ENCODE peak calls at places on chromosome 11, in nine cellular contexts. One of them, this sample, is unnamed.

GRCh38 chr11:108432783-108433182 is 34.5 kb downstream of the C11orf65 start:
- DNase-seq in cardiac muscle cell: peak
- DNase-seq in A549: no peak
- DNase-seq in testis: no peak
- DNase-seq in CD8-positive, alpha-beta T cell: no peak
- DNase-seq in keratinocyte: no peak
- DNase-seq in astrocyte of the cerebellum: peak
- DNase-seq in GM20000: no peak
- DNase-seq in breast epithelium: no peak
- DNase-seq in this sample: no peak

GRCh38 chr11:30710216-30710615 is 124.1 kb upstream of the MPPED2 start:
- DNase-seq in GM20000: no peak
- DNase-seq in keratinocyte: no peak
- DNase-seq in testis: no peak
- DNase-seq in cardiac muscle cell: peak
- DNase-seq in A549: no peak
- DNase-seq in astrocyte of the cerebellum: peak
- DNase-seq in CD8-positive, alpha-beta T cell: no peak
- DNase-seq in breast epithelium: no peak
- DNase-seq in this sample: no peak

GRCh38 chr11:116465056-116465455 is 307.7 kb downstream of the BUD13 start:
- DNase-seq in astrocyte of the cerebellum: no peak
- DNase-seq in CD8-positive, alpha-beta T cell: no peak
- DNase-seq in breast epithelium: peak
- DNase-seq in keratinocyte: no peak
- DNase-seq in A549: no peak
- DNase-seq in GM20000: no peak
- DNase-seq in testis: no peak
- DNase-seq in cardiac muscle cell: no peak
- DNase-seq in this sample: no peak

GRCh38 chr11:65793144-65793581 is 6.3 kb downstream of the OVOL1 start:
- DNase-seq in breast epithelium: peak
- DNase-seq in cardiac muscle cell: no peak
- DNase-seq in A549: no peak
- DNase-seq in testis: no peak
- DNase-seq in astrocyte of the cerebellum: no peak
- DNase-seq in CD8-positive, alpha-beta T cell: no peak
- DNase-seq in GM20000: no peak
- DNase-seq in keratinocyte: peak
- DNase-seq in this sample: peak

GRCh38 chr11:26712497-26712896 is 9.4 kb downstream of the SLC5A12 start:
- DNase-seq in keratinocyte: no peak
- DNase-seq in CD8-positive, alpha-beta T cell: no peak
- DNase-seq in GM20000: no peak
- DNase-seq in cardiac muscle cell: no peak
- DNase-seq in A549: no peak
- DNase-seq in astrocyte of the cerebellum: no peak
- DNase-seq in testis: no peak
- DNase-seq in breast epithelium: no peak
- DNase-seq in this sample: no peak

GRCh38 chr11:1233351-1234053 is 10.6 kb downstream of the MUC5B start:
- DNase-seq in CD8-positive, alpha-beta T cell: no peak
- DNase-seq in GM20000: peak
- DNase-seq in testis: no peak
- DNase-seq in A549: no peak
- DNase-seq in keratinocyte: no peak
- DNase-seq in cardiac muscle cell: no peak
- DNase-seq in astrocyte of the cerebellum: no peak
- DNase-seq in breast epithelium: no peak
- DNase-seq in this sample: no peak

GRCh38 chr11:73975479-73975757 is 7.2 kb downstream of the UCP2 start:
- DNase-seq in cardiac muscle cell: no peak
- DNase-seq in keratinocyte: no peak
- DNase-seq in GM20000: no peak
- DNase-seq in astrocyte of the cerebellum: no peak
- DNase-seq in CD8-positive, alpha-beta T cell: no peak
- DNase-seq in breast epithelium: no peak
- DNase-seq in testis: no peak
- DNase-seq in A549: no peak
- DNase-seq in this sample: no peak

GRCh38 chr11:11395126-11395525 is 42.1 kb upstream of the CSNK2A3 start:
- DNase-seq in cardiac muscle cell: no peak
- DNase-seq in breast epithelium: no peak
- DNase-seq in CD8-positive, alpha-beta T cell: no peak
- DNase-seq in testis: no peak
- DNase-seq in GM20000: no peak
- DNase-seq in keratinocyte: no peak
- DNase-seq in astrocyte of the cerebellum: no peak
- DNase-seq in A549: no peak
- DNase-seq in this sample: no peak

GRCh38 chr11:64564947-64565889 is 25.8 kb upstream of the SLC22A12 start:
- DNase-seq in A549: peak
- DNase-seq in GM20000: no peak
- DNase-seq in CD8-positive, alpha-beta T cell: no peak
- DNase-seq in cardiac muscle cell: no peak
- DNase-seq in breast epithelium: no peak
- DNase-seq in keratinocyte: no peak
- DNase-seq in astrocyte of the cerebellum: no peak
- DNase-seq in testis: no peak
- DNase-seq in this sample: no peak

GRCh38 chr11:126886085-126886484 is 114.5 kb downstream of the KIRREL3 start:
- DNase-seq in keratinocyte: no peak
- DNase-seq in cardiac muscle cell: no peak
- DNase-seq in GM20000: no peak
- DNase-seq in A549: no peak
- DNase-seq in testis: no peak
- DNase-seq in astrocyte of the cerebellum: no peak
- DNase-seq in CD8-positive, alpha-beta T cell: no peak
- DNase-seq in breast epithelium: no peak
- DNase-seq in this sample: no peak

GRCh38 chr11:126891556-126892217 is 108.9 kb downstream of the KIRREL3 start:
- DNase-seq in astrocyte of the cerebellum: no peak
- DNase-seq in CD8-positive, alpha-beta T cell: no peak
- DNase-seq in testis: no peak
- DNase-seq in GM20000: no peak
- DNase-seq in keratinocyte: no peak
- DNase-seq in breast epithelium: no peak
- DNase-seq in cardiac muscle cell: peak
- DNase-seq in A549: no peak
- DNase-seq in this sample: no peak

GRCh38 chr11:126890561-126890960 is 110.0 kb downstream of the KIRREL3 start:
- DNase-seq in keratinocyte: no peak
- DNase-seq in breast epithelium: no peak
- DNase-seq in testis: no peak
- DNase-seq in GM20000: no peak
- DNase-seq in cardiac muscle cell: no peak
- DNase-seq in CD8-positive, alpha-beta T cell: no peak
- DNase-seq in astrocyte of the cerebellum: no peak
- DNase-seq in A549: no peak
- DNase-seq in this sample: no peak

GRCh38 chr11:126886636-126887035 is 113.9 kb downstream of the KIRREL3 start:
- DNase-seq in CD8-positive, alpha-beta T cell: no peak
- DNase-seq in GM20000: no peak
- DNase-seq in testis: no peak
- DNase-seq in keratinocyte: no peak
- DNase-seq in cardiac muscle cell: no peak
- DNase-seq in breast epithelium: no peak
- DNase-seq in astrocyte of the cerebellum: no peak
- DNase-seq in A549: no peak
- DNase-seq in this sample: no peak

DNA sequence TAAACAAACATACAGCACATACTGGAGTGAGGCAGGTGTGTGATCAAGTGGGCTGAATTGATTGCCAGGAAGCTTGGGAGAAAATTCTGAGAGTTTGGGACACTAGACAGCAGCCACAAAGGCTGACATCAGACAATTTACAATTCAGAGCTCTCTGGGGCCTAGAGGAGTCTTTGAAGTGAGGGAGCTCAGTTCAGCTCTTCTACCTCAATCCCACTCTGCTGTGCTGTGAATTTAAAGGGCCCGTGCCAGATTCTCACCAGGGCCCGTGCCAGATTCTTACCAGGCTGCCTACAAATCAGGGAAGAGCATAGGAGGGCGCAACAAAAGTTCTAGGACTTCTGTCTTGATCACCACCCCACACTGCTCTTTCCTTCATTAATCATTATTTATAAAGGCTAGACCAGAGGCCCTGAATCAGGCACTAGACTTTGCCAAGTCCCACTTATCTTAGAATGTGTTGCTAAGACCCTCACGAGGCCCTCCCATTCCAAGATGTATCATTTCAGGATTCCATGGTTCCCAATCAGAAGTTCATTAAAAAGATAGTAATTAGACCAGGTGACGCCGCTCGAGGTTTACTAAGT is 112.4 kb downstream of the KIRREL3 start:
- DNase-seq in testis: no peak
- DNase-seq in cardiac muscle cell: no peak
- DNase-seq in breast epithelium: no peak
- DNase-seq in A549: no peak
- DNase-seq in astrocyte of the cerebellum: no peak
- DNase-seq in keratinocyte: no peak
- DNase-seq in CD8-positive, alpha-beta T cell: no peak
- DNase-seq in GM20000: no peak
- DNase-seq in this sample: no peak
- TF ChIP-seq CTCF in testis: no peak
- TF ChIP-seq CTCF in cardiac muscle cell: no peak
- TF ChIP-seq CTCF in breast epithelium: no peak
- TF ChIP-seq CTCF in A549: no peak
- TF ChIP-seq CTCF in astrocyte of the cerebellum: no peak
- TF ChIP-seq CTCF in keratinocyte: no peak
- TF ChIP-seq CTCF in CD8-positive, alpha-beta T cell: no peak
- TF ChIP-seq CTCF in GM20000: no peak
- TF ChIP-seq CTCF in this sample: no peak

GRCh38 chr11:132716037-132716436 is 816.3 kb downstream of the OPCML start:
- DNase-seq in A549: no peak
- DNase-seq in breast epithelium: no peak
- DNase-seq in testis: no peak
- DNase-seq in keratinocyte: no peak
- DNase-seq in GM20000: no peak
- DNase-seq in cardiac muscle cell: no peak
- DNase-seq in astrocyte of the cerebellum: no peak
- DNase-seq in CD8-positive, alpha-beta T cell: no peak
- DNase-seq in this sample: no peak

GRCh38 chr11:132721526-132721925 is 810.8 kb downstream of the OPCML start:
- DNase-seq in keratinocyte: no peak
- DNase-seq in A549: no peak
- DNase-seq in astrocyte of the cerebellum: no peak
- DNase-seq in testis: no peak
- DNase-seq in GM20000: no peak
- DNase-seq in cardiac muscle cell: no peak
- DNase-seq in breast epithelium: no peak
- DNase-seq in CD8-positive, alpha-beta T cell: no peak
- DNase-seq in this sample: no peak

GRCh38 chr11:132717824-132718223 is 814.5 kb downstream of the OPCML start:
- DNase-seq in astrocyte of the cerebellum: no peak
- DNase-seq in keratinocyte: no peak
- DNase-seq in GM20000: no peak
- DNase-seq in CD8-positive, alpha-beta T cell: no peak
- DNase-seq in breast epithelium: no peak
- DNase-seq in cardiac muscle cell: no peak
- DNase-seq in testis: no peak
- DNase-seq in A549: no peak
- DNase-seq in this sample: no peak

GRCh38 chr11:132719684-132720083 is 812.6 kb downstream of the OPCML start:
- DNase-seq in testis: no peak
- DNase-seq in breast epithelium: no peak
- DNase-seq in A549: no peak
- DNase-seq in cardiac muscle cell: no peak
- DNase-seq in GM20000: no peak
- DNase-seq in keratinocyte: no peak
- DNase-seq in CD8-positive, alpha-beta T cell: no peak
- DNase-seq in astrocyte of the cerebellum: no peak
- DNase-seq in this sample: no peak

DNA sequence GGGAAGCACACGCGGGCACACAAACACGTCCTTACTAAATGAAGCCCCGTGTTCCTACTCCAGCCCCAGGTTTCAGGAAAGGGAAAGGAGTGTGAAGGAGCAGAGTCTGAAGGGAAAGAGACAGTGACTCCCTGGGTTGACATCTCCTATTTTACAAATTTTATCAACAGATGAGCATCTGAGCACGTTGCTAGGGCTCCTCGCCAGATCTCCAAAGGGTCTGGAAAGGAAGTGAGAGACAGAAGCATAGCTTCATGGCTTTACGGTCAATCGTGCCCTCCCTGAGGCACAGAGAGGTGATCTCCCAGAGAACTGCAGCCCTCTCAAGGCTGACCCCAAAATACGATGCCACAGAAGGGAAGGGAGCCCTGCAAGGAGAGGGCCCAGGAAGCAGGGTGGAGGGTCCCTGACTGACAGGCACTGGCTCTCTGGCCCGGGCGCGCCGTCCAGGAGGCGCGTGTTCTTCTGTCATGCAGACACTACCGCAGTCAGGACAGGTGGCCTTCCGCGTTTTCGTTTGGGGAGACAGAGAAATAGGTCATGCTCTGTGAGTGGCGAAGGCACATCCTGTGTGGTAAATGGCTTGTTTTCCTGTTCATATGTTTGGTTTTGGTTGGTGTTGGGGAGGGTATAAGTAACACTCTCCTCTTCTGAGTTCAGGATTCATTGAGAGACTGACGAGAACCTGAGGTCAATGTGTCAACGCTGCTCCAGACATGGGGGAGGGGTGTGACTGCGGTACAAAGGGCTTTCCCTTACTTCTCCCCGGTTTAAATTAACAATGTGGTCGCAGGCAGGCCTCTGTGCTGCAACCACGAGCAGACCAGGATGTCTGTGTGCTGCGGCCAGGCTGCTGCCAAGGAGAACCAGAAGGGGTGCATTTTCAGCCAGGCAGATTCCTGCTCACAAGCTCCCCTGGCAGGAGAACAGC is 813.3 kb downstream of the OPCML start:
- DNase-seq in A549: no peak
- DNase-seq in astrocyte of the cerebellum: peak
- DNase-seq in keratinocyte: no peak
- DNase-seq in breast epithelium: no peak
- DNase-seq in testis: peak
- DNase-seq in GM20000: no peak
- DNase-seq in cardiac muscle cell: peak
- DNase-seq in CD8-positive, alpha-beta T cell: no peak
- DNase-seq in this sample: no peak
- TF ChIP-seq CTCF in A549: no peak
- TF ChIP-seq CTCF in astrocyte of the cerebellum: no peak
- TF ChIP-seq CTCF in keratinocyte: no peak
- TF ChIP-seq CTCF in breast epithelium: no peak
- TF ChIP-seq CTCF in testis: no peak
- TF ChIP-seq CTCF in GM20000: no peak
- TF ChIP-seq CTCF in cardiac muscle cell: no peak
- TF ChIP-seq CTCF in CD8-positive, alpha-beta T cell: no peak
- TF ChIP-seq CTCF in this sample: no peak

GRCh38 chr11:102111011-102111786 is 952 bp downstream of the YAP1 start:
- DNase-seq in astrocyte of the cerebellum: peak
- DNase-seq in cardiac muscle cell: peak
- DNase-seq in CD8-positive, alpha-beta T cell: no peak
- DNase-seq in testis: peak
- DNase-seq in keratinocyte: no peak
- DNase-seq in A549: peak
- DNase-seq in breast epithelium: peak
- DNase-seq in GM20000: peak
- DNase-seq in this sample: peak
- TF ChIP-seq CTCF in astrocyte of the cerebellum: peak
- TF ChIP-seq CTCF in cardiac muscle cell: peak
- TF ChIP-seq CTCF in CD8-positive, alpha-beta T cell: no peak
- TF ChIP-seq CTCF in testis: no peak
- TF ChIP-seq CTCF in keratinocyte: peak
- TF ChIP-seq CTCF in A549: peak
- TF ChIP-seq CTCF in breast epithelium: no peak
- TF ChIP-seq CTCF in GM20000: no peak
- TF ChIP-seq CTCF in this sample: no peak

GRCh38 chr11:83071641-83072591 is at the start of gene RAB30:
- DNase-seq in keratinocyte: peak
- DNase-seq in astrocyte of the cerebellum: peak
- DNase-seq in cardiac muscle cell: peak
- DNase-seq in breast epithelium: peak
- DNase-seq in A549: peak
- DNase-seq in CD8-positive, alpha-beta T cell: peak
- DNase-seq in GM20000: peak
- DNase-seq in testis: peak
- DNase-seq in this sample: peak
- TF ChIP-seq CTCF in keratinocyte: no peak
- TF ChIP-seq CTCF in astrocyte of the cerebellum: no peak
- TF ChIP-seq CTCF in cardiac muscle cell: no peak
- TF ChIP-seq CTCF in breast epithelium: no peak
- TF ChIP-seq CTCF in A549: no peak
- TF ChIP-seq CTCF in CD8-positive, alpha-beta T cell: no peak
- TF ChIP-seq CTCF in GM20000: no peak
- TF ChIP-seq CTCF in testis: no peak
- TF ChIP-seq CTCF in this sample: no peak